ENCODE peak calls at places on chromosomes 3 and 15, in nine cellular contexts. L, B, X, F, K, D, Y, A and S are unnamed samples. For H3K27me3, the result is how much of the 10 kb centered on the place peaks cover.

GRCh38 chr3:141605883-141606282 is 119.1 kb downstream of the RASA2 start:
- DNase-seq in D (no peak), A (no peak), Y (no peak), X (no peak), L (peak), K (no peak), B (no peak), F (no peak), S (no peak)

GRCh38 chr3:157542711-157543485 is 39.7 kb upstream of the VEPH1 start:
- DNase-seq in Y (no peak), D (no peak), L (peak), B (peak), A (peak), X (no peak), K (peak), F (peak), S (no peak)

GRCh38 chr3:10666621-10667020 is 149.4 kb upstream of the SLC6A11 start:
- DNase-seq in F (peak), L (no peak), Y (peak), K (peak), A (no peak), D (no peak), X (no peak), B (no peak), S (no peak)

GRCh38 chr15:77860101-77860691 is 217.3 kb downstream of the TBC1D2B start:
- DNase-seq in L (no peak), B (no peak), D (no peak), A (no peak), F (peak), K (peak), X (no peak), Y (no peak), S (no peak)

GRCh38 chr3:41404601-41405000 is 205.3 kb downstream of the CTNNB1 start:
- DNase-seq in X (no peak), D (no peak), K (no peak), F (no peak), Y (no peak), L (no peak), B (no peak), A (no peak), S (no peak)

GRCh38 chr15:38828031-38828532 is 263.5 kb upstream of the RASGRP1 start:
- DNase-seq in F (no peak), K (no peak), X (no peak), D (no peak), Y (no peak), B (no peak), A (no peak), L (peak), S (no peak)

GRCh38 chr3:72352176-72352575 is 496.1 kb downstream of the SHQ1 start:
- DNase-seq in K (no peak), B (no peak), D (no peak), F (no peak), Y (no peak), L (no peak), X (no peak), A (no peak), S (no peak)

GRCh38 chr15:26365077-26365476 is 407.8 kb downstream of the GABRB3 start:
- DNase-seq in A (no peak), L (no peak), K (no peak), B (no peak), Y (no peak), F (no peak), D (no peak), X (no peak), S (no peak)

GRCh38 chr3:62686486-62686885 is 188.7 kb downstream of the CADPS start:
- DNase-seq in D (no peak), X (no peak), L (peak), K (no peak), F (no peak), A (no peak), B (no peak), Y (no peak), S (no peak)

GRCh38 chr3:138389841-138390581 is 41.6 kb downstream of the MRAS start:
- DNase-seq in D (peak), B (no peak), L (peak), A (no peak), F (no peak), Y (no peak), K (peak), X (peak), S (no peak)

GRCh38 chr3:14391033-14391432 is 11.4 kb upstream of the SLC6A6 start:
- DNase-seq in K (peak), A (no peak), L (peak), F (peak), Y (no peak), B (no peak), X (no peak), D (no peak), S (no peak)

GRCh38 chr3:122497425-122497824 is 17.3 kb downstream of the KPNA1 start:
- DNase-seq in X (peak), K (no peak), B (no peak), Y (peak), F (no peak), A (no peak), D (peak), L (peak), S (no peak)

GRCh38 chr15:55588070-55588817 is at the start of gene PYGO1:
- DNase-seq in X (no peak), B (peak), A (peak), Y (peak), F (peak), L (peak), K (peak), D (peak), S (no peak)

GRCh38 chr3:46895204-46895660 is 17.7 kb downstream of the PTH1R start:
- DNase-seq in X (peak), Y (peak), K (peak), B (no peak), L (peak), F (peak), A (peak), D (peak), S (peak)

GRCh38 chr3:101690972-101691371 is 4.5 kb upstream of the RPL24 start:
- DNase-seq in X (no peak), B (no peak), F (no peak), A (no peak), Y (no peak), D (no peak), K (no peak), L (no peak), S (no peak)

DNA sequence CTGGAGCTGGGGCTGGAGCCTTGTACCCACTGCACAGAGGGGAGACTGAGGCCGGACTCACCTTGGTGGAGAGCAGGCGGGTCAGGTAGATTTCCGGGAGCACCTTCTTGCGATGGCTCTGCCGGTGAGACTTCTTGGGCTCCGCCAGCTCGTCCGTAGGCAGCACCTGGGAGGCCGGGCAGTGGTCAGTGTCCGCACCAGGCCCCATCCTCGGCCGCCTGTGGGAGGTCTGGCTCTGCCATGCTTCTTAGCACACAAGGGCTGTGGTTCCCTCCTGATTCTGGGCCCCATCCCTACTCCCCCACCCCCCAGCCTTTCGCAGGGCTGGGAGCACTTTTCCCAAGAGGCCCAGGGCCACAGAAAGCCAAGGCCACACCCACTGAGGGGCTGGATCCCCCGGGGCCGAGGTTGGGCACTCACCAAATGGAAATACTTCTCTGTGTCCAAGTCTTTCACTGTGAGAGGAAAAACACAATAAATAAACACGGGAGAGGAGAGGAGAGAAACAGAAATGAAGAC is 17.4 kb downstream of the H1-8 start:
- DNase-seq in X (no peak), L (peak), F (peak), A (no peak), B (no peak), K (peak), D (peak), Y (no peak), S (no peak)
- H3K4me3 ChIP-seq in X (no peak), L (peak), F (no peak), A (no peak), B (no peak), K (peak), D (peak), Y (no peak), S (no peak)

DNA sequence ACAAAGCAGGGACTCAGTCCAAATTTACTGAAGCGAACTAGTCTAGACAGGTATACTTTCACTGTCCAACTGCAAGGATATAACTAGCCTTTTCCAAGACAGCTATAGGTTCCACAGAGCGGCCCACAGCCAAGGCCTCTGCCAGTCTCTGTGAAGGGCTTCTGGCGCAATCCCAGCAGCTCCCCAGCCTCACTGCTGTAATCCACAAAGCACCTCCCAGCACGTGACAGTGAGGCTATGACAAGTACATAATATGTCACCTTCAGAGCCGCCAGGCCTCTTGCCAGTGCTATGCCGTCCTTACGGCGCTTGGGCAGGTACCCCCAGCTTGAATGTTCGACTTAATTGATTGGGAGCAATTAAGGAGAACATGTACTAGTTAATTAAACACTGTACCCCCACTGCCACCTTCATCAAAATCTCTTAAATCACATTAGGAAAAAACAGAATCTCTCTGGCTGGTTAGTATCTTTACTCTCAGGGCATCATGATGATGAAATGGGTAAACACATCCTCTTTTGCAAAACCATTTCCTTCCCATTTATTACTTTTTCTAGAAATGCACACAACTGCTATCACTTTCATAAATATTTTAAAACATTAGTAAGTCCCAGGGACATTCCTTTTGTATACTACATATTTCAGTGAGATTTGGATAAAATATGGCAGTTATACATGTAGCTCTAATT is 169.9 kb downstream of the XXYLT1 start:
- DNase-seq in A (peak), B (no peak), D (no peak), K (no peak), F (peak), X (no peak), L (peak), Y (no peak), S (no peak)
- H3K27ac ChIP-seq in A (no peak), B (no peak), D (peak), K (no peak), F (peak), X (peak), L (peak), Y (no peak), S (no peak)

GRCh38 chr15:89377042-89377841 is 42.6 kb upstream of the POLG start:
- DNase-seq in B (no peak), D (no peak), A (no peak), L (no peak), X (no peak), K (no peak), Y (no peak), F (no peak), S (no peak)

GRCh38 chr15:89376441-89376840 is 41.8 kb upstream of the POLG start:
- DNase-seq in A (no peak), F (no peak), B (no peak), X (no peak), L (no peak), D (no peak), K (no peak), Y (no peak), S (no peak)

GRCh38 chr15:89377842-89378698 is 43.4 kb upstream of the POLG start:
- DNase-seq in X (no peak), A (peak), F (no peak), B (no peak), K (no peak), L (peak), D (no peak), Y (no peak), S (no peak)

GRCh38 chr15:89374116-89375004 is 39.7 kb upstream of the POLG start:
- DNase-seq in B (no peak), K (no peak), L (no peak), A (no peak), D (no peak), Y (no peak), X (no peak), F (no peak), S (no peak)

GRCh38 chr15:89375093-89376062 is 40.8 kb upstream of the POLG start:
- DNase-seq in K (no peak), B (no peak), F (no peak), X (no peak), D (no peak), Y (no peak), A (no peak), L (no peak), S (no peak)
- H3K27me3 ChIP-seq in K (under half), B (half or more), F (under half), X (under half), D (half or more), Y (under half), A (under half), L (half or more), S (under half)

GRCh38 chr15:92902020-92902419 is 1.9 kb downstream of the CHD2 start:
- DNase-seq in B (no peak), F (no peak), L (peak), K (no peak), A (no peak), D (no peak), X (no peak), Y (no peak), S (no peak)
- H3K4me3 ChIP-seq in B (no peak), F (peak), L (peak), K (peak), A (peak), D (peak), X (peak), Y (peak), S (peak)

GRCh38 chr15:98792117-98792516 is 143.8 kb downstream of the IGF1R start:
- DNase-seq in K (no peak), L (no peak), D (no peak), Y (no peak), X (no peak), A (no peak), F (no peak), B (no peak), S (no peak)
- H3K27ac ChIP-seq in K (no peak), L (no peak), D (no peak), Y (no peak), X (peak), A (peak), F (no peak), B (no peak), S (no peak)

DNA sequence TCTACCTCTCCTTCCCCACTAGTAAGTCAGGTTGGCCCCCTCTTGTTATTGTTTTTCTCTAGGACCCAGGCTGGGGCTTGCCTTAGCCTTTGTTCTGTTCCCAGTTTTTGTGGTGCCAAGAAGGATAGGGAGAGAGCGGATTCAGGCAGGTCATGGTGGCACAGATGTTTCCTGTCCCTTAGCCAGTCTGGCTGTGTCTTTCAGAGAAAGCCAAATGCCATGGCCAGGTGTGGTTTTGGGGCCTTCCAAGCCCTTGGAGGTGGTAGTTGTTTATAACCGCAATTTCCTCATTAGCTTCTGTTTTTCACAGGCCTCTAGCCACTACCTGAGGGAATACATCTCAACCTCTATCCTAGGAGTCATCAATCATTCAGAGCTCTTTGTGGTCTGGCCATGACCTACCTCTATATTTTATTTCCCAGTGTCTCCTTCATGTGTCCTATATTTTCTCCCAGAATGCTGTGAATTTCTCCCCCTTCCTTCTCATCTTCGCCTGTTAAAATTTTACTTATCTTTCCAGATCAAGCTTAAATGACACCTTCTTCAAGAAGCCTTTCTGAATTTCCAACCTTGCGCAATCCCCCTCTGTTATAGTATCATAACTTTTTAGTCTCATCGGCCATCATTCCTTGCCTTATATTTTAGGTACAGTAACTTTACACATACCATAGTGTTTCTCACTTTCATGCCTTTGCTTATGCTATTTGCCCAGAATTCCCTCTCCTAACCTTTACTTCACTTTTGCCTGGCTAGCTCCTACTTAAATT is 38.2 kb downstream of the TIMP4 start:
- DNase-seq in F (no peak), A (no peak), K (no peak), B (no peak), L (no peak), X (no peak), D (no peak), Y (peak), S (no peak)
- H3K27me3 ChIP-seq in F (under half), A (under half), K (under half), B (under half), L (under half), X (under half), D (under half), Y (under half), S (under half)

GRCh38 chr3:32502944-32503286 is 263 bp upstream of the CMTM6 start:
- DNase-seq in D (peak), F (no peak), L (no peak), B (no peak), Y (no peak), A (no peak), X (no peak), K (no peak), S (no peak)
- H3K4me3 ChIP-seq in D (peak), F (peak), L (peak), B (peak), Y (peak), A (peak), X (peak), K (peak), S (peak)